ENCODE peak calls at places on chromosomes 3 and 15, in six cellular contexts. One of them, this sample, is unnamed.

GRCh38 chr3:71916747-71917369 is 131.9 kb upstream of the PROK2 start:
- DNase-seq in left lung: no peak
- DNase-seq in WTC11: no peak
- DNase-seq in nucleus accumbens: peak
- DNase-seq in stimulated activated CD4-positive, alpha-beta T cell treated with anti-CD3 and anti-CD28 coated beads, Interleukin-2, amount 100 ng/mL, for 4 hours: no peak
- DNase-seq in activated naive CD4-positive, alpha-beta T cell treated with anti-CD3 and anti-CD28 coated beads for 36 hours: no peak
- DNase-seq in this sample: peak

GRCh38 chr3:122691195-122691594 is 10.6 kb downstream of the PARP14 start:
- DNase-seq in left lung: no peak
- DNase-seq in WTC11: no peak
- DNase-seq in nucleus accumbens: no peak
- DNase-seq in stimulated activated CD4-positive, alpha-beta T cell treated with anti-CD3 and anti-CD28 coated beads, Interleukin-2, amount 100 ng/mL, for 4 hours: no peak
- DNase-seq in activated naive CD4-positive, alpha-beta T cell treated with anti-CD3 and anti-CD28 coated beads for 36 hours: no peak
- DNase-seq in this sample: no peak

GRCh38 chr15:71572452-71573053 is 237.8 kb upstream of the NR2E3 start:
- DNase-seq in left lung: no peak
- DNase-seq in WTC11: peak
- DNase-seq in nucleus accumbens: no peak
- DNase-seq in stimulated activated CD4-positive, alpha-beta T cell treated with anti-CD3 and anti-CD28 coated beads, Interleukin-2, amount 100 ng/mL, for 4 hours: no peak
- DNase-seq in activated naive CD4-positive, alpha-beta T cell treated with anti-CD3 and anti-CD28 coated beads for 36 hours: no peak
- DNase-seq in this sample: no peak

GRCh38 chr3:98972720-98973119 is 71.2 kb upstream of the DCBLD2 start:
- DNase-seq in left lung: no peak
- DNase-seq in WTC11: no peak
- DNase-seq in nucleus accumbens: no peak
- DNase-seq in stimulated activated CD4-positive, alpha-beta T cell treated with anti-CD3 and anti-CD28 coated beads, Interleukin-2, amount 100 ng/mL, for 4 hours: no peak
- DNase-seq in activated naive CD4-positive, alpha-beta T cell treated with anti-CD3 and anti-CD28 coated beads for 36 hours: no peak
- DNase-seq in this sample: no peak

GRCh38 chr3:183244219-183244618 is 8.8 kb upstream of the B3GNT5 start:
- DNase-seq in left lung: no peak
- DNase-seq in WTC11: no peak
- DNase-seq in nucleus accumbens: no peak
- DNase-seq in stimulated activated CD4-positive, alpha-beta T cell treated with anti-CD3 and anti-CD28 coated beads, Interleukin-2, amount 100 ng/mL, for 4 hours: no peak
- DNase-seq in activated naive CD4-positive, alpha-beta T cell treated with anti-CD3 and anti-CD28 coated beads for 36 hours: no peak
- DNase-seq in this sample: peak

GRCh38 chr15:44738340-44738984 is 2.1 kb downstream of the TRIM69 start:
- DNase-seq in left lung: no peak
- DNase-seq in WTC11: no peak
- DNase-seq in nucleus accumbens: no peak
- DNase-seq in stimulated activated CD4-positive, alpha-beta T cell treated with anti-CD3 and anti-CD28 coated beads, Interleukin-2, amount 100 ng/mL, for 4 hours: no peak
- DNase-seq in activated naive CD4-positive, alpha-beta T cell treated with anti-CD3 and anti-CD28 coated beads for 36 hours: no peak
- DNase-seq in this sample: no peak

GRCh38 chr3:114902691-114903101 is 244.4 kb downstream of the ZBTB20 start:
- DNase-seq in left lung: no peak
- DNase-seq in WTC11: no peak
- DNase-seq in nucleus accumbens: no peak
- DNase-seq in stimulated activated CD4-positive, alpha-beta T cell treated with anti-CD3 and anti-CD28 coated beads, Interleukin-2, amount 100 ng/mL, for 4 hours: no peak
- DNase-seq in activated naive CD4-positive, alpha-beta T cell treated with anti-CD3 and anti-CD28 coated beads for 36 hours: no peak
- DNase-seq in this sample: no peak

GRCh38 chr3:139718415-139718814 is 40.6 kb upstream of the NMNAT3 start:
- DNase-seq in left lung: no peak
- DNase-seq in WTC11: peak
- DNase-seq in nucleus accumbens: no peak
- DNase-seq in stimulated activated CD4-positive, alpha-beta T cell treated with anti-CD3 and anti-CD28 coated beads, Interleukin-2, amount 100 ng/mL, for 4 hours: no peak
- DNase-seq in activated naive CD4-positive, alpha-beta T cell treated with anti-CD3 and anti-CD28 coated beads for 36 hours: no peak
- DNase-seq in this sample: peak

GRCh38 chr15:33405096-33405495 is 94.3 kb downstream of the RYR3 start:
- DNase-seq in left lung: no peak
- DNase-seq in WTC11: no peak
- DNase-seq in nucleus accumbens: no peak
- DNase-seq in stimulated activated CD4-positive, alpha-beta T cell treated with anti-CD3 and anti-CD28 coated beads, Interleukin-2, amount 100 ng/mL, for 4 hours: no peak
- DNase-seq in activated naive CD4-positive, alpha-beta T cell treated with anti-CD3 and anti-CD28 coated beads for 36 hours: no peak
- DNase-seq in this sample: no peak

GRCh38 chr3:144079634-144080033 is 108.0 kb downstream of the DIPK2A start:
- DNase-seq in left lung: no peak
- DNase-seq in WTC11: no peak
- DNase-seq in nucleus accumbens: no peak
- DNase-seq in stimulated activated CD4-positive, alpha-beta T cell treated with anti-CD3 and anti-CD28 coated beads, Interleukin-2, amount 100 ng/mL, for 4 hours: no peak
- DNase-seq in activated naive CD4-positive, alpha-beta T cell treated with anti-CD3 and anti-CD28 coated beads for 36 hours: no peak
- DNase-seq in this sample: no peak

GRCh38 chr3:65262554-65262953 is 574.8 kb upstream of the ADAMTS9 start:
- DNase-seq in left lung: no peak
- DNase-seq in WTC11: no peak
- DNase-seq in nucleus accumbens: no peak
- DNase-seq in stimulated activated CD4-positive, alpha-beta T cell treated with anti-CD3 and anti-CD28 coated beads, Interleukin-2, amount 100 ng/mL, for 4 hours: no peak
- DNase-seq in activated naive CD4-positive, alpha-beta T cell treated with anti-CD3 and anti-CD28 coated beads for 36 hours: no peak
- DNase-seq in this sample: no peak

GRCh38 chr3:63351159-63352007 is 73.3 kb downstream of the SYNPR start:
- DNase-seq in left lung: no peak
- DNase-seq in WTC11: no peak
- DNase-seq in nucleus accumbens: no peak
- DNase-seq in stimulated activated CD4-positive, alpha-beta T cell treated with anti-CD3 and anti-CD28 coated beads, Interleukin-2, amount 100 ng/mL, for 4 hours: no peak
- DNase-seq in activated naive CD4-positive, alpha-beta T cell treated with anti-CD3 and anti-CD28 coated beads for 36 hours: no peak
- DNase-seq in this sample: no peak

GRCh38 chr3:171329759-171330158 is 130.4 kb downstream of the TNIK start:
- DNase-seq in left lung: no peak
- DNase-seq in WTC11: no peak
- DNase-seq in nucleus accumbens: no peak
- DNase-seq in stimulated activated CD4-positive, alpha-beta T cell treated with anti-CD3 and anti-CD28 coated beads, Interleukin-2, amount 100 ng/mL, for 4 hours: no peak
- DNase-seq in activated naive CD4-positive, alpha-beta T cell treated with anti-CD3 and anti-CD28 coated beads for 36 hours: no peak
- DNase-seq in this sample: no peak

GRCh38 chr3:131960324-131960723 is 74.5 kb downstream of the CPNE4 start:
- DNase-seq in left lung: no peak
- DNase-seq in WTC11: no peak
- DNase-seq in nucleus accumbens: no peak
- DNase-seq in stimulated activated CD4-positive, alpha-beta T cell treated with anti-CD3 and anti-CD28 coated beads, Interleukin-2, amount 100 ng/mL, for 4 hours: no peak
- DNase-seq in activated naive CD4-positive, alpha-beta T cell treated with anti-CD3 and anti-CD28 coated beads for 36 hours: no peak
- DNase-seq in this sample: no peak

This sample was measured in substantia nigra.